ENCODE peak calls at places on chromosomes 5 and 9, in five cellular contexts. D, K, Y, G and A are unnamed samples.

GRCh38 chr9:126515873-126516505 is 97.7 kb upstream of the LMX1B start:
- DNase-seq in D (no peak), K (no peak), Y (peak), G (no peak), A (no peak)

GRCh38 chr9:137411670-137412380 is 11.1 kb downstream of the EXD3 start:
- DNase-seq in D (no peak), K (peak), Y (peak), G (peak), A (no peak)

GRCh38 chr5:437281-437771 is 5.7 kb upstream of the EXOC3 start:
- DNase-seq in D (peak), K (no peak), Y (peak), G (no peak), A (no peak)

GRCh38 chr5:132019857-132020555 is 8.5 kb upstream of the ACSL6 start:
- DNase-seq in D (no peak), K (no peak), Y (peak), G (no peak), A (no peak)

GRCh38 chr9:129697111-129697955 is 31.9 kb downstream of the PRRX2 start:
- DNase-seq in D (peak), K (peak), Y (peak), G (peak), A (no peak)

GRCh38 chr5:120683580-120683979 is 219.5 kb downstream of the PRR16 start:
- DNase-seq in D (no peak), K (no peak), Y (no peak), G (no peak), A (no peak)

GRCh38 chr9:82170871-82171270 is 182.3 kb downstream of the SPATA31D1 start:
- DNase-seq in D (no peak), K (peak), Y (no peak), G (no peak), A (no peak)

GRCh38 chr9:89477811-89478583 is 19.9 kb downstream of the SEMA4D start:
- DNase-seq in D (peak), K (peak), Y (no peak), G (no peak), A (no peak)

GRCh38 chr5:115736004-115736689 is 80.3 kb downstream of the CDO1 start:
- DNase-seq in D (no peak), K (no peak), Y (no peak), G (no peak), A (no peak)

GRCh38 chr9:37034320-37034937 is 361 bp upstream of the PAX5 start:
- DNase-seq in D (peak), K (no peak), Y (no peak), G (no peak), A (no peak)

GRCh38 chr5:177598477-177598876 is 1.5 kb upstream of the B4GALT7 start:
- DNase-seq in D (no peak), K (no peak), Y (no peak), G (no peak), A (no peak)

DNA sequence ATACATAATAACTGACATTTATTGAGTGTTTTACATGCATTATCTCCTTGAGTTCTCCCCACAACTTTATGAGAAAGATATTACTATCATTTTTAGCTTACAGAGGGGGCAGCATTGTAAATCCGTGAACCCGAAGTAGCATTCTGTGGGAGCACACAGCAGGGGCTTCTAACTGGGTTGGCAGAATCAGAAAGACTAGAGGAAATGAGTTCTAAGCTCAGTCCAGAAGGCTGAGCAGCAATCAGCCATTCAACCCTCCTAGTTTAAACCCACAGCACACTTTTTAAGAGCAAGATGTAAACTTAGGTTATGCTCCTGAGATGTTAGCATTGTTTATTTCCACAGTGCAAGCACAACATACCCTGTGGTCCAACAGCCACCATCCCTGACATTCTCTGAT is 177.2 kb downstream of the TMEM38B start:
- DNase-seq in D (no peak), K (no peak), Y (no peak), G (no peak), A (no peak)
- TF ChIP-seq CTCF in D (no peak), K (no peak), Y (no peak), G (no peak), A (no peak)

GRCh38 chr9:103319979-103320378 is 324.8 kb downstream of the CYLC2 start:
- DNase-seq in D (no peak), K (no peak), Y (no peak), G (no peak), A (no peak)
- TF ChIP-seq CTCF in D (no peak), K (no peak), Y (no peak), G (no peak), A (no peak)

DNA sequence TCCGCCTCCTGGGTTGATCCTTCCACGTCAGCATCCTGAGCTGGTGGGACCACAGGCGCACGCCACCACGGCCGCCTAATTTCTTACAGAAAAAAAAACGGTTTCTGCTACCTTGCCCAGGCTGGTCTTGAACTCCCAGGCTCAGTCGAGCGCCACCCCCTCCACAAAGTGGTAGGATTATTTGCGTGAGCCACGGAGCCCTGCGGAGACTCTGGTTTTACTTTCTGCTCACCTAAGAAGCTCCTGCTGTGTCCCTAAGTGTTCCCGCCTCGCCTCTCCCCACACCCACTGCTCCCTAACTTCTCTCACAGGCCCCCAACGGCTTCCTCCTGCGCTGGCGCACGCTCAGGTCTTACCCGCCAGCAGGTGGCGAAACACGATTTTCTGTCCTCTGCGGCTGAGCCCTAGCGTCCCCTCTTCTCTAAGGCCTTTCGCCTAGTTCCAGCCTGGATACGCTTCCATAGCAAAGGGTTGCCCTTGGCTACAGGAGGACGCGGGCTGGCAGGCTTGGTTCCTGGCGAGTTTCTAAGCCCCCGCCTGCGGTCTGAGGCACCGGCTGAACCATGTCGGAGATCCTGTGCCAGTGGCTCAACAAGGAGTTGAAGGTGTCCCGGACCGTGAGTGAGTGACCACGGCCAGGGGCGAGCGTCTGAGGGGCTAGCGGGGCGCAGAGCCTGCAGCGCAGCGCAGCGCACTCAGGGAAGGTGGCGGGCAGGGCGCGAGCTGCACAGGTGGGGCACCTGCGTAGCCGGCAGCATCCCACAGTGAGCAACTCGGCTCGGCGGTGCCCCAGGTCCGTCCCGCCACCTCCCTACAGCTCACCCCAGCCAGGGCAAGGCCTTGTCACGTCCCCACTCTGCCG is at the start of gene SPEF2:
- DNase-seq in D (peak), K (peak), Y (peak), G (peak), A (peak)
- TF ChIP-seq CTCF in D (peak), K (peak), Y (peak), G (no peak), A (peak)

GRCh38 chr9:20307662-20308061 is 314.6 kb downstream of the MLLT3 start:
- DNase-seq in D (no peak), K (no peak), Y (no peak), G (no peak), A (no peak)
- TF ChIP-seq CTCF in D (no peak), K (no peak), Y (no peak), G (no peak), A (no peak)

DNA sequence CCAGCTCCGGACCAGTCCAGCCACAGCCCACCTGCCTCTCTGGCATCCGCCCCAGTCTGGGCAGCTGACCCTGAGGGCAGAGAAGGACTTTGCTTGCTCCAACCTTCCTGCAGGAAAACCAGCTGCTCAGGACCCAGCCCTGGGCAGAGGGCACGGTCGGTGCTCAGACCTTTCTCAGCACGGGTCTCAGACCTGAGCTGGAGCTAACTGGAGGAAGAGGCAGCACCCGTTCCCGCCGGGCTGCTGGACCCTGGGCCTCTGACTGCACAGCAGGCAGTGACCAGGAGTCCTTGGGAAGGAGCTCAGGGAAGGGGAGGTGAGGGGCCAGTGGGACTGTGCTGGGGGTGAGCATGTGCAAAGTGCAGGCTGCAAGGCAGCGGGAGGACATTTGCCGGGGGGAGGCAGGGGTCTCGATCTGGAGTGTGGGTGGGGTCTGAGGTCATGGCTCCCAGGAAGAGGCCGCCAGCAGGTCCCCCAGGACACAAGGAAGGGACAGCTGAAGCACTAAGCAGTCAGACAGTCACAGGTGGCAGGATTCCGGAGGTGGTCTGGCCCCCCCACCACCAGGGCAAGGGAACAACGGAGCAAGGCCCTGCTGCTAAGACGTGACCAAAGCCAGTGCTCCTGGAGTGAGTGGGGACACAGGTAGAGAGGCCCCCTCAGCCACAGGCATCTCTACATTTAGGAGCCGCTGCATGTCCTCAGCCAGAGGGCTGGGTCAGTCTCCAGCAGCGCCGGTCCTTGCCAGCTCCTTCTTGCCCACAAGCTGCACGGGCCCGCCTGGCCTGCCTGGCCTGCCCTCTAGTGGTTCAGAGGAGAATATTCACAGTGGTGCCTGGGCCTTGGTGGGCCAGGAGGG is 4.7 kb upstream of the DPM2 start:
- DNase-seq in D (peak), K (no peak), Y (peak), G (no peak), A (no peak)
- TF ChIP-seq CTCF in D (peak), K (peak), Y (peak), G (no peak), A (peak)

DNA sequence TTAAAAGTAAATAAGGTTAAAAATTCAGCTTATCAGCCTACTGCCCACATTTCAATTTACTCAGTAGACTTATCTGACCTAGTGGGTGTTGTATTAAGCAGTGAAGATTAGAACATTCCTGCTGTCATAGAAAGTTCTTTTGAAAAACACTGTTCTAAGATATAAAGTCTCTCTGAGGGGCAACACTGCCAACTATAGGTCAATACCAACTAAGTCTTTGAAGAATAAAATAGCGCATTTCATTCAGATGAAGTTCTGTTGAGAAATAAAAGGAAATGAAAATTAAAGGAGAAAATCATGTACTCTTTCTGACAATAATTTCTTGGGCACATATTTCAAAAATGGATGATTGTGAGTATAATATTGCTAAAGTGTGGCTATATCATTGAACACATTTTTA is 86.8 kb downstream of the PTPRD start:
- DNase-seq in D (no peak), K (no peak), Y (no peak), G (no peak), A (no peak)
- TF ChIP-seq CTCF in D (no peak), K (no peak), Y (no peak), G (no peak), A (no peak)